ENCODE peak calls at places on chromosomes 5 and 9, in eight cellular contexts. H is right atrium auricular region, Z is psoas muscle, M is HepG2, J is SK-N-SH, E is brain microvascular endothelial cell, D is prostate gland, K is gastrocnemius medialis. Y is an unnamed sample.

GRCh38 chr5:180460834-180461233 is 33.3 kb upstream of the CNOT6 start:
- DNase-seq in H (no peak), K (no peak), M (no peak), E (no peak), J (no peak), D (no peak), Z (no peak), Y (no peak)

GRCh38 chr5:114010362-114010761 is 351.5 kb upstream of the KCNN2 start:
- DNase-seq in K (no peak), Z (no peak), J (no peak), M (no peak), H (no peak), D (no peak), E (peak), Y (no peak)

GRCh38 chr9:122158202-122158601 is 1.4 kb downstream of the NDUFA8 start:
- DNase-seq in K (peak), H (no peak), D (no peak), Z (no peak), M (peak), E (peak), J (peak), Y (no peak)

GRCh38 chr5:178730940-178731265 is 444 bp upstream of the ZNF354A start:
- DNase-seq in J (no peak), Z (no peak), D (no peak), M (no peak), H (no peak), K (no peak), E (no peak), Y (no peak)

GRCh38 chr9:95190413-95190812 is 127.1 kb downstream of the FANCC start:
- DNase-seq in K (no peak), J (no peak), D (no peak), H (no peak), E (no peak), M (no peak), Z (no peak), Y (no peak)

GRCh38 chr5:850511-851006 is at the start of gene ZDHHC11:
- DNase-seq in J (peak), K (peak), M (peak), H (no peak), E (no peak), D (no peak), Z (peak), Y (peak)

GRCh38 chr9:110975969-110976368 is 62.3 kb downstream of the LPAR1 start:
- DNase-seq in M (no peak), K (no peak), D (no peak), H (no peak), E (no peak), J (no peak), Z (no peak), Y (no peak)

GRCh38 chr5:142697846-142698245 is 12.0 kb upstream of the FGF1 start:
- DNase-seq in J (no peak), D (no peak), H (peak), K (peak), E (peak), Z (peak), M (no peak), Y (no peak)

GRCh38 chr9:91676042-91676441 is 252.4 kb upstream of the NFIL3 start:
- DNase-seq in Z (no peak), H (peak), E (no peak), M (peak), D (no peak), K (no peak), J (no peak), Y (no peak)

GRCh38 chr9:34171753-34172535 is 6.9 kb upstream of the UBAP1 start:
- DNase-seq in M (no peak), H (no peak), Z (no peak), D (no peak), K (peak), E (no peak), J (no peak), Y (no peak)

GRCh38 chr5:121144764-121145163 is 680.7 kb downstream of the PRR16 start:
- DNase-seq in M (no peak), E (no peak), Z (no peak), H (no peak), K (no peak), D (no peak), J (no peak), Y (no peak)

GRCh38 chr5:44332360-44332971 is 56.8 kb downstream of the FGF10 start:
- DNase-seq in D (no peak), K (no peak), E (peak), M (peak), Z (no peak), J (peak), H (no peak), Y (no peak)

GRCh38 chr5:163478126-163478981 is 17.9 kb downstream of the HMMR start:
- DNase-seq in E (no peak), K (no peak), M (no peak), H (no peak), D (no peak), Z (no peak), J (no peak), Y (no peak)

GRCh38 chr5:1136814-1137213 is 25.0 kb upstream of the SLC12A7 start:
- DNase-seq in H (no peak), D (no peak), M (no peak), Z (no peak), K (no peak), J (no peak), E (no peak), Y (no peak)

GRCh38 chr5:115818821-115819220 is 2.4 kb upstream of the CDO1 start:
- DNase-seq in J (no peak), H (no peak), D (no peak), E (no peak), M (no peak), K (no peak), Z (no peak), Y (no peak)

GRCh38 chr5:148005788-148006520 is 57.8 kb upstream of the SPINK5 start:
- DNase-seq in H (no peak), J (no peak), Z (no peak), E (no peak), M (peak), D (no peak), K (no peak), Y (no peak)

GRCh38 chr5:76685598-76686169 is 30.2 kb upstream of the F2R start:
- DNase-seq in K (no peak), M (peak), E (no peak), J (no peak), Z (no peak), H (no peak), D (no peak), Y (no peak)

GRCh38 chr9:105157178-105157583 is 87.3 kb upstream of the SLC44A1 start:
- DNase-seq in H (peak), K (peak), Z (peak), E (peak), D (peak), J (peak), M (peak), Y (peak)

GRCh38 chr5:2686296-2686695 is 65.2 kb downstream of the IRX2 start:
- DNase-seq in M (no peak), Z (no peak), E (no peak), D (no peak), H (no peak), K (no peak), J (no peak), Y (no peak)

GRCh38 chr5:154849791-154850201 is 607 bp downstream of the FAXDC2 start:
- DNase-seq in H (no peak), M (peak), J (no peak), D (no peak), E (no peak), Z (no peak), K (no peak), Y (no peak)

GRCh38 chr9:16718952-16719351 is 151.5 kb downstream of the BNC2 start:
- DNase-seq in M (no peak), H (no peak), J (no peak), K (no peak), Z (no peak), D (no peak), E (no peak), Y (no peak)

GRCh38 chr9:37428345-37428744 is 5.8 kb downstream of the GRHPR start:
- DNase-seq in D (no peak), H (no peak), E (no peak), M (no peak), K (no peak), J (no peak), Z (no peak), Y (no peak)
- H3K4me3 ChIP-seq in D (no peak), H (no peak), E (no peak), M (no peak), K (no peak), J (no peak), Z (no peak), Y (no peak)

GRCh38 chr9:88992556-88992955 is 1.3 kb downstream of the S1PR3 start:
- DNase-seq in M (no peak), K (no peak), E (no peak), H (peak), J (no peak), D (no peak), Z (no peak), Y (no peak)

GRCh38 chr9:88990721-88991065 is 575 bp upstream of the S1PR3 start:
- DNase-seq in D (no peak), H (no peak), J (no peak), Z (no peak), E (no peak), K (no peak), M (no peak), Y (no peak)

GRCh38 chr9:88993327-88993726 is 2.1 kb downstream of the S1PR3 start:
- DNase-seq in Z (no peak), H (peak), J (no peak), K (no peak), D (no peak), E (no peak), M (peak), Y (no peak)

GRCh38 chr9:88989961-88990570 is 1.2 kb upstream of the S1PR3 start:
- DNase-seq in E (no peak), M (no peak), J (no peak), H (no peak), Z (no peak), D (no peak), K (no peak), Y (no peak)

DNA sequence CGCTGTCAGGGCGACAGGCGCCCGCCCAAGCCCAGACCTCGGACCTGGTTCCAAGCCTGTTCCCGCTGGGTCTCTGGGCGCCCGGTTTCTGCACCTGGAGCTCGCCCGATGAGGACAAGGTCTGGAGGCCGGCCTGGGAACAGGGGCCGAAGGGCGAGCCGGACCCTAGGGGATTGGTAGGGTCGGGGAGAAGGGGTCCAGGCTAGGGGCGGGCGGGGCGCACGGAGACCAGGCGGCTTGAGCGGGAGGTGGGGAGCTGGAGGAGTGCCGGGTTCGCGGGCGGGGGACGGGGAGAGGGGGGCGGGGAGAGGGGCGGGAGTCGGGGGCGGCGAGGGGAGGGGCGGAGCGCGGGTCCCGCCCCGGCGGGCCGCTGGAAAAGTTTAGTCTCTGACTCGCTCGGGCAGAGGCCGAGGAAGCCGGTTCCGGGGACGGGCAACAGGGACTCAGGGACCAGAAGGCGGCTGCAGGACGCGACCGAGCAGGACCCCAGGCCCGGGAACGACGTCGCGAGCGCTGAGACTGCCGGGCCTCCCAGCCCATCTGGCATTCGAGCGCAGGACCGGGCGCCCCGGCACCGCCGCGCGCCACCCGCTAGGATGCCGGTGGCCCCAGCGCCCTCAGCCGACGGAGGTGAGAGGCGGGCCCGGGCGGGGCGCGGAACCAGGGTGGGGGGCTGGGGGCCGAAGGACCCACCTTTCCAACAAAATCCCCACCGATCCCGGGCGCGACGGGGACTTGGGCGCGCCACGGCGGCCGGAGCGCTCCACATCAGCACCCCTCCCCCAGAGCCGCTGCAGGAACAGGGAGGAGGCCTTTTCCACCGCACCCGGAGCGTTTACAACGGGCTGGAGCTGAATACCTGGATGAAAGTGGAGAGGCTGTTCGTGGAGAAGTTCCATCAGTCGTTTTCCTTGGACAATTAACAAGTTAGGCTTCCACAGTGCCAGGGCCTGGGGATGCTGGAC is at the start of gene S1PR3:
- DNase-seq in Z (peak), H (peak), K (peak), D (peak), E (no peak), M (no peak), J (peak), Y (no peak)
- TF ChIP-seq CTCF in Z (no peak), H (peak), K (no peak), D (no peak), E (no peak), M (no peak), J (peak), Y (no peak)

GRCh38 chr9:130825809-130826208 is 9.2 kb upstream of the ABL1 start:
- DNase-seq in M (no peak), H (no peak), D (no peak), E (no peak), K (no peak), Z (no peak), J (no peak), Y (no peak)
- H3K27ac ChIP-seq in M (no peak), H (peak), D (no peak), E (peak), K (peak), Z (peak), J (peak), Y (peak)

GRCh38 chr5:56328753-56329560 is 95.8 kb upstream of the ANKRD55 start:
- DNase-seq in D (no peak), H (no peak), Z (no peak), J (no peak), K (no peak), M (peak), E (no peak), Y (no peak)

GRCh38 chr5:56329652-56330051 is 96.5 kb upstream of the ANKRD55 start:
- DNase-seq in Z (no peak), H (no peak), E (no peak), D (no peak), J (no peak), K (no peak), M (peak), Y (no peak)

GRCh38 chr5:56330806-56331205 is 97.7 kb upstream of the ANKRD55 start:
- DNase-seq in K (no peak), H (no peak), J (no peak), E (no peak), D (no peak), M (no peak), Z (no peak), Y (no peak)

GRCh38 chr5:56327810-56328209 is 94.7 kb upstream of the ANKRD55 start:
- DNase-seq in D (no peak), Z (no peak), K (no peak), M (no peak), J (no peak), H (no peak), E (no peak), Y (no peak)

GRCh38 chr5:56330167-56330566 is 97.0 kb upstream of the ANKRD55 start:
- DNase-seq in Z (no peak), K (no peak), J (no peak), H (no peak), D (no peak), E (no peak), M (no peak), Y (no peak)
- H3K4me3 ChIP-seq in Z (no peak), K (no peak), J (no peak), H (no peak), D (no peak), E (no peak), M (no peak), Y (no peak)

GRCh38 chr5:94785111-94785510 is 166.6 kb downstream of the SLF1 start:
- DNase-seq in Z (no peak), K (no peak), D (no peak), H (no peak), M (no peak), J (peak), E (no peak), Y (no peak)
- TF ChIP-seq CTCF in Z (no peak), K (no peak), D (no peak), H (peak), M (no peak), J (peak), E (no peak), Y (no peak)

GRCh38 chr5:37770791-37771190 is 69.0 kb downstream of the GDNF start:
- DNase-seq in H (no peak), D (no peak), K (no peak), Z (no peak), J (no peak), E (no peak), M (no peak), Y (no peak)

GRCh38 chr5:37769840-37770239 is 70.0 kb downstream of the GDNF start:
- DNase-seq in D (no peak), H (no peak), K (no peak), Z (no peak), E (no peak), M (peak), J (no peak), Y (no peak)

GRCh38 chr5:37772255-37772654 is 67.6 kb downstream of the GDNF start:
- DNase-seq in K (no peak), H (no peak), Z (no peak), E (no peak), J (no peak), D (no peak), M (no peak), Y (no peak)

GRCh38 chr5:37771203-37771611 is 68.6 kb downstream of the GDNF start:
- DNase-seq in D (no peak), M (no peak), K (no peak), Z (no peak), H (no peak), E (no peak), J (no peak), Y (no peak)

DNA sequence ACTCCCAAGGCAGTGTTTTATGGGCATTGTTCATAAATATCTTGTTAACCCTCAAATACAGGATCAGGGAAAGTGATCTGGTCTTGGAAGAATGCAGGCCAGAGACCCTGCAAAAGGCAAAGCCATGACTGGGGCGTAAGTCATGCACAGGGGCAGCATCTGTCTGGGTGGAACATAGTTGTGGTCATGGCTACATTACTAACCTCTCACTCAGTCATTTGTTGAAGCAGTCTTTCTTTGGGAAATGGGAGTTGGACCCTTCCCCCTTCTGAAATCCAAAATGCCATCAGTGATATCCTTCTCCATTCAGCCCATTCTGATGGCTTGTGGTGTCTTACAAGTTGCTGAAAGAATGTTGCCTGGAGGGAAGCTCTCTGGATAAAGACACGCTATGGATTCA is 68.1 kb downstream of the GDNF start:
- DNase-seq in M (no peak), Z (no peak), E (peak), H (no peak), K (no peak), D (no peak), J (no peak), Y (no peak)
- H3K27ac ChIP-seq in M (no peak), Z (no peak), E (peak), H (no peak), K (no peak), D (no peak), J (peak), Y (no peak)

GRCh38 chr5:37799865-37800421 is 39.9 kb downstream of the GDNF start:
- DNase-seq in D (no peak), E (no peak), Z (no peak), K (no peak), M (no peak), J (no peak), H (no peak), Y (no peak)
- H3K4me3 ChIP-seq in D (no peak), E (no peak), Z (no peak), K (no peak), M (no peak), J (no peak), H (no peak), Y (no peak)

GRCh38 chr5:87303324-87303723 is 35.6 kb downstream of the RASA1 start:
- DNase-seq in D (no peak), H (no peak), K (no peak), E (no peak), Z (no peak), J (no peak), M (no peak), Y (no peak)

GRCh38 chr5:87302061-87302460 is 34.4 kb downstream of the RASA1 start:
- DNase-seq in M (no peak), E (no peak), J (no peak), D (no peak), Z (no peak), K (no peak), H (no peak), Y (no peak)

GRCh38 chr5:87300744-87301143 is 33.1 kb downstream of the RASA1 start:
- DNase-seq in M (peak), D (no peak), H (no peak), K (no peak), Z (no peak), J (peak), E (peak), Y (no peak)

GRCh38 chr5:87300176-87300575 is 32.5 kb downstream of the RASA1 start:
- DNase-seq in H (no peak), Z (no peak), M (no peak), E (no peak), D (no peak), J (no peak), K (no peak), Y (no peak)

DNA sequence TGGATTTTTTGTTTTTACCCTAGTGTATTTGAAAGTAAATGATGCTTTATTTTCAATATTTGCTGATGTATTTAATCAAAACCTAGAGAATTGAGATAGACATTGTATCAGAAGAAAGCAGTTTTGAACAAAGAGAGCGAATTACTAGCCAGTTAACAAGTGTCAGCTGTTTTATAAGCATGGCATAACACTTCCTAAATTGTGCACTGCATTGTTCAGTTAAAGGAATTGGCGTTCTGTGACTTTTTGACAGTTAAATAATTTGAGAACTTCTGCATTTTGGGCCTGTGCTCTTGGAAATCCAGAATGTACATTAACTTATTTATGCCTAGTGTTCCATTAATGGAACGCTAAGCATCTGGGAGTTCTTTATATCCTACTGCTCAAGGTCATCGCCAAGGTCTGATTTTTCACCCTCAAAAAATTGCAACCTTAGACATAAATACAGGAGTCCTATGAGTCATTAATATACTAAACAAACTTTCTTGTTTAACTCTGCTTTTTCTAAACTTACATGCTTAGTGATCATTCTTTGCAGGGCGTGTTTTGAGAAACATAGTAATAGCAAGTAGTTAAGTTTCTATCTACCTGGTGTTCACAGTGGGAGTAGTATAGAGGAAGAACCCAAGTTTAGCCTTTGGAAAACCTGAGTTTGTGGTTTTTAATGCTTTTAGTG is 31.1 kb downstream of the RASA1 start:
- DNase-seq in D (no peak), H (no peak), J (no peak), M (no peak), K (no peak), Z (no peak), E (no peak), Y (no peak)
- TF ChIP-seq CTCF in D (no peak), H (no peak), J (no peak), M (no peak), K (no peak), Z (no peak), E (no peak), Y (no peak)

Y was measured in dorsolateral prefrontal cortex.